ENCODE peak calls at places on chromosomes 11 and 22, in five cellular contexts. R is mammary epithelial cell, C is activated T-cell treated with anti-CD3 and anti-CD28 coated beads for 1 hour, Y is substantia nigra, O is occipital lobe. I is an unnamed sample.

GRCh38 chr11:120956710-120957500 is 67.0 kb upstream of the TBCEL start:
- DNase-seq in R (peak), C (no peak), Y (no peak), O (no peak), I (no peak)

GRCh38 chr11:118277312-118277711 is 13.2 kb upstream of the MPZL2 start:
- DNase-seq in R (peak), C (no peak), Y (no peak), O (no peak), I (no peak)

GRCh38 chr11:17596711-17597110 is 49.7 kb downstream of the OTOG start:
- DNase-seq in R (no peak), C (no peak), Y (no peak), O (no peak), I (no peak)

GRCh38 chr22:16955081-16955480 is 52.9 kb downstream of the GAB4 start:
- DNase-seq in R (no peak), C (no peak), Y (no peak), O (no peak), I (no peak)

GRCh38 chr11:16195659-16196058 is 160.7 kb downstream of the SOX6 start:
- DNase-seq in R (no peak), C (no peak), Y (no peak), O (no peak), I (no peak)

GRCh38 chr11:75480185-75480889 is 45.4 kb downstream of the GDPD5 start:
- DNase-seq in R (no peak), C (no peak), Y (no peak), O (no peak), I (no peak)

GRCh38 chr11:88406871-88407270 is 69.3 kb upstream of the CTSC start:
- DNase-seq in R (no peak), C (no peak), Y (no peak), O (no peak), I (no peak)

GRCh38 chr11:44877908-44878459 is 72.7 kb downstream of the TP53I11 start:
- DNase-seq in R (no peak), C (no peak), Y (no peak), O (no peak), I (no peak)

GRCh38 chr11:44840526-44840925 is 110.2 kb downstream of the TP53I11 start:
- DNase-seq in R (peak), C (no peak), Y (no peak), O (no peak), I (no peak)

GRCh38 chr22:27801616-27802388 is at the start of gene MN1:
- DNase-seq in R (peak), C (peak), Y (peak), O (peak), I (peak)

GRCh38 chr11:40387240-40387980 is 1072.0 kb downstream of the LRRC4C start:
- DNase-seq in R (no peak), C (no peak), Y (no peak), O (no peak), I (no peak)

GRCh38 chr22:50507991-50508884 is at the start of gene NCAPH2:
- DNase-seq in R (peak), C (peak), Y (no peak), O (no peak), I (no peak)

GRCh38 chr11:75270896-75271415 is 30.4 kb downstream of the TPBGL start:
- DNase-seq in R (no peak), C (no peak), Y (no peak), O (no peak), I (no peak)

GRCh38 chr11:128689946-128690745 is 3.7 kb upstream of the FLI1 start:
- DNase-seq in R (no peak), C (no peak), Y (no peak), O (no peak), I (no peak)

GRCh38 chr22:30649430-30650007 is 13.9 kb downstream of the SLC35E4 start:
- DNase-seq in R (peak), C (peak), Y (no peak), O (peak), I (no peak)

GRCh38 chr11:103803062-103803461 is 233.4 kb upstream of the DDI1 start:
- DNase-seq in R (no peak), C (no peak), Y (no peak), O (no peak), I (no peak)

GRCh38 chr11:120344302-120345004 is 8.2 kb downstream of the ARHGEF12 start:
- DNase-seq in R (peak), C (no peak), Y (no peak), O (no peak), I (peak)

GRCh38 chr11:131027501-131027900 is 111.2 kb upstream of the SNX19 start:
- DNase-seq in R (no peak), C (no peak), Y (no peak), O (no peak), I (no peak)

GRCh38 chr11:2293396-2294339 is 8.1 kb downstream of the C11orf21 start:
- DNase-seq in R (no peak), C (no peak), Y (no peak), O (no peak), I (no peak)

GRCh38 chr11:34238966-34239365 is 118.8 kb downstream of the ABTB2 start:
- DNase-seq in R (no peak), C (no peak), Y (no peak), O (no peak), I (no peak)

GRCh38 chr11:120894207-120894989 is 129.5 kb upstream of the TBCEL start:
- DNase-seq in R (peak), C (no peak), Y (no peak), O (no peak), I (peak)

GRCh38 chr11:128180446-128181089 is 406.8 kb downstream of the ETS1 start:
- DNase-seq in R (peak), C (no peak), Y (no peak), O (no peak), I (no peak)

GRCh38 chr11:44311339-44312261 is 1.7 kb upstream of the ALX4 start:
- DNase-seq in R (no peak), C (no peak), Y (no peak), O (no peak), I (no peak)

GRCh38 chr11:61659413-61660196 is 20.6 kb upstream of the DAGLA start:
- DNase-seq in R (no peak), C (no peak), Y (no peak), O (no peak), I (no peak)

GRCh38 chr11:15826826-15827225 is 529.5 kb downstream of the SOX6 start:
- DNase-seq in R (peak), C (no peak), Y (no peak), O (no peak), I (peak)

GRCh38 chr11:73453562-73453961 is 77.4 kb downstream of the RELT start:
- DNase-seq in R (no peak), C (no peak), Y (no peak), O (no peak), I (no peak)

I was measured in Ammon's horn.